ENCODE peak calls at places on chromosome 15, in ten cellular contexts. One of them, this sample, is unnamed.

GRCh38 chr15:57559875-57560274 is 31.8 kb upstream of the MYZAP start:
- DNase-seq in Peyer's patch: peak; percentile 93
- DNase-seq in uterus: peak; percentile 61
- DNase-seq in HepG2: peak; percentile 88
- DNase-seq in transverse colon: peak; percentile 90
- DNase-seq in ovary: peak; percentile 58
- DNase-seq in prostate gland: peak; percentile 49
- DNase-seq in stomach: peak; percentile 84
- DNase-seq in thyroid gland: peak; percentile 68
- DNase-seq in adrenal gland: peak; percentile 80
- DNase-seq in this sample: peak; percentile 77

GRCh38 chr15:57500256-57500655 is 91.4 kb upstream of the MYZAP start:
- DNase-seq in transverse colon: no peak
- DNase-seq in stomach: no peak
- DNase-seq in Peyer's patch: no peak
- DNase-seq in thyroid gland: peak; percentile 69
- DNase-seq in uterus: no peak
- DNase-seq in prostate gland: no peak
- DNase-seq in adrenal gland: no peak
- DNase-seq in HepG2: no peak
- DNase-seq in ovary: no peak
- DNase-seq in this sample: no peak

GRCh38 chr15:64111679-64112050 is 15.9 kb downstream of the SNX1 start:
- DNase-seq in HepG2: peak; percentile 42
- DNase-seq in Peyer's patch: no peak
- DNase-seq in adrenal gland: no peak
- DNase-seq in stomach: no peak
- DNase-seq in ovary: no peak
- DNase-seq in prostate gland: no peak
- DNase-seq in uterus: no peak
- DNase-seq in thyroid gland: no peak
- DNase-seq in transverse colon: no peak
- DNase-seq in this sample: no peak

GRCh38 chr15:98764296-98764695 is 116.0 kb downstream of the IGF1R start:
- DNase-seq in uterus: no peak
- DNase-seq in transverse colon: no peak
- DNase-seq in stomach: no peak
- DNase-seq in adrenal gland: no peak
- DNase-seq in ovary: no peak
- DNase-seq in Peyer's patch: no peak
- DNase-seq in prostate gland: no peak
- DNase-seq in thyroid gland: no peak
- DNase-seq in HepG2: no peak
- DNase-seq in this sample: no peak

GRCh38 chr15:30885814-30886213 is 17.9 kb upstream of the FAN1 start:
- DNase-seq in prostate gland: no peak
- DNase-seq in transverse colon: no peak
- DNase-seq in HepG2: peak; percentile 3
- DNase-seq in uterus: no peak
- DNase-seq in ovary: no peak
- DNase-seq in Peyer's patch: no peak
- DNase-seq in stomach: no peak
- DNase-seq in adrenal gland: no peak
- DNase-seq in thyroid gland: peak; percentile 15
- DNase-seq in this sample: no peak

GRCh38 chr15:72749700-72750099 is 33.9 kb downstream of the ADPGK start:
- DNase-seq in uterus: no peak
- DNase-seq in stomach: no peak
- DNase-seq in Peyer's patch: no peak
- DNase-seq in thyroid gland: no peak
- DNase-seq in HepG2: no peak
- DNase-seq in adrenal gland: no peak
- DNase-seq in ovary: no peak
- DNase-seq in transverse colon: no peak
- DNase-seq in prostate gland: no peak
- DNase-seq in this sample: no peak

GRCh38 chr15:40992241-40992741 is 39.0 kb downstream of the CHAC1 start:
- DNase-seq in ovary: no peak
- DNase-seq in adrenal gland: no peak
- DNase-seq in prostate gland: no peak
- DNase-seq in HepG2: no peak
- DNase-seq in transverse colon: no peak
- DNase-seq in thyroid gland: no peak
- DNase-seq in uterus: no peak
- DNase-seq in Peyer's patch: no peak
- DNase-seq in stomach: no peak
- DNase-seq in this sample: no peak

GRCh38 chr15:39426552-39427532 is 154.0 kb upstream of the THBS1 start:
- DNase-seq in Peyer's patch: peak; percentile 65
- DNase-seq in uterus: no peak
- DNase-seq in adrenal gland: peak; percentile 62
- DNase-seq in HepG2: no peak
- DNase-seq in ovary: peak; percentile 17
- DNase-seq in transverse colon: peak; percentile 38
- DNase-seq in thyroid gland: no peak
- DNase-seq in prostate gland: no peak
- DNase-seq in stomach: peak; percentile 46
- DNase-seq in this sample: peak; percentile 75

GRCh38 chr15:70248116-70249025 is 150.7 kb upstream of the TLE3 start:
- DNase-seq in adrenal gland: no peak
- DNase-seq in HepG2: no peak
- DNase-seq in prostate gland: no peak
- DNase-seq in transverse colon: no peak
- DNase-seq in thyroid gland: peak; percentile 55
- DNase-seq in Peyer's patch: no peak
- DNase-seq in uterus: no peak
- DNase-seq in stomach: no peak
- DNase-seq in ovary: no peak
- DNase-seq in this sample: no peak

GRCh38 chr15:32866486-32867312 is 148.9 kb downstream of the GREM1 start:
- DNase-seq in stomach: no peak
- DNase-seq in ovary: no peak
- DNase-seq in Peyer's patch: no peak
- DNase-seq in adrenal gland: no peak
- DNase-seq in HepG2: peak; percentile 33
- DNase-seq in uterus: no peak
- DNase-seq in thyroid gland: no peak
- DNase-seq in transverse colon: no peak
- DNase-seq in prostate gland: no peak
- DNase-seq in this sample: peak; percentile 35

GRCh38 chr15:51390932-51391432 is 49.5 kb downstream of the GLDN start:
- DNase-seq in ovary: no peak
- DNase-seq in prostate gland: no peak
- DNase-seq in uterus: no peak
- DNase-seq in stomach: no peak
- DNase-seq in thyroid gland: no peak
- DNase-seq in HepG2: no peak
- DNase-seq in Peyer's patch: no peak
- DNase-seq in adrenal gland: no peak
- DNase-seq in transverse colon: no peak
- DNase-seq in this sample: no peak

GRCh38 chr15:39594056-39594763 is 13.3 kb downstream of the THBS1 start:
- DNase-seq in HepG2: no peak
- DNase-seq in transverse colon: peak; percentile 47
- DNase-seq in stomach: no peak
- DNase-seq in uterus: no peak
- DNase-seq in Peyer's patch: peak; percentile 64
- DNase-seq in prostate gland: no peak
- DNase-seq in thyroid gland: no peak
- DNase-seq in adrenal gland: no peak
- DNase-seq in ovary: no peak
- DNase-seq in this sample: no peak

GRCh38 chr15:43118276-43118675 is 12.4 kb upstream of the UBR1 start:
- DNase-seq in adrenal gland: no peak
- DNase-seq in transverse colon: no peak
- DNase-seq in ovary: no peak
- DNase-seq in HepG2: no peak
- DNase-seq in uterus: no peak
- DNase-seq in thyroid gland: no peak
- DNase-seq in Peyer's patch: no peak
- DNase-seq in prostate gland: no peak
- DNase-seq in stomach: no peak
- DNase-seq in this sample: no peak

GRCh38 chr15:40098489-40099261 is 10.0 kb downstream of the BMF start:
- DNase-seq in transverse colon: peak; percentile 80
- DNase-seq in HepG2: peak; percentile 97
- DNase-seq in stomach: peak; percentile 82
- DNase-seq in prostate gland: peak; percentile 89
- DNase-seq in thyroid gland: peak; percentile 88
- DNase-seq in adrenal gland: peak; percentile 83
- DNase-seq in uterus: peak; percentile 88
- DNase-seq in Peyer's patch: peak; percentile 93
- DNase-seq in ovary: peak; percentile 82
- DNase-seq in this sample: peak; percentile 94

GRCh38 chr15:99149366-99149765 is 44.5 kb downstream of the SYNM start:
- DNase-seq in uterus: no peak
- DNase-seq in Peyer's patch: no peak
- DNase-seq in stomach: no peak
- DNase-seq in thyroid gland: no peak
- DNase-seq in prostate gland: no peak
- DNase-seq in HepG2: no peak
- DNase-seq in transverse colon: no peak
- DNase-seq in ovary: no peak
- DNase-seq in adrenal gland: no peak
- DNase-seq in this sample: no peak

DNA sequence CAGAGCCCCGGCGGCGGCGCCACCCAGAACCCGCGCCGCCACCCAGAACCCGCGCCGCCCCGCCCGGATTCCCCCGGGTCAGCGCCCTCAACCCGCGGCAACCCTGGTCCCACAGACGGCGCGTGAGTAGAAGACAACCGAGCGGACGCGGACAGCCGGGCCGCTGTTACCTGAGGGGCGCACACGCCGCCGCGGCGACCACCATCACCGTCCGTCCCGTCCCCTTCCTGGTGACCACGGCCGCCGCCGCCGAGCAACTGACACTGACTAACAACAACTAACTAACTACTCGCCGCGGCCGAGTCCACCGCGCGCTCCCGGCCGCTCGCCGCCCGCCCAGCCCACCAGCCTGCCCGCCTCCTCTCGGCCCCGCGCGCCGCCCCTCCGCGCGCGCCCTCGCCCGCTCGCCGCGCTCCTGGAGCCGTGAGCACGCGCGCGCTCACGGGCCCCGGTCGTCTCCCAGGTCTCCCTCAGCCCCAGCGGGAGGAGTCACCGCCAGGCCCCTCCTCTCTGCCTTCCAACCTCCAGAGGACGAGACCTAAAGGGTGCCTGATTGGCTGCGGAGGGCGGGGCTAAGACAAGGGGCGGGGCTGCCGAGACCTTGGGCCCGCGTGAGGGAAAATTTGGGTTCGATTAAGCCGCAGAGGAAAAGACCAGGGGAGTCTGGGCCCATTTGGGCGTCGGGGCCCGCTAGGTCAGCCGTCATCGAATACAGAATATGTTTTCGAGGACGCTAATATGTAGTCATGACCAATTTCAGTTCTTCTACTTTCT is at the start of gene PEAK1:
- DNase-seq in prostate gland: peak; percentile 99
- DNase-seq in uterus: peak; percentile 100
- DNase-seq in adrenal gland: peak; percentile 100
- DNase-seq in thyroid gland: peak; percentile 100
- DNase-seq in ovary: peak; percentile 100
- DNase-seq in transverse colon: peak; percentile 100
- DNase-seq in Peyer's patch: peak; percentile 100
- DNase-seq in HepG2: peak; percentile 97
- DNase-seq in stomach: peak; percentile 100
- DNase-seq in this sample: peak; percentile 99
- TF ChIP-seq POLR2A in prostate gland: peak; percentile 74
- TF ChIP-seq POLR2A in uterus: peak; percentile 90
- TF ChIP-seq POLR2A in adrenal gland: peak; percentile 83
- TF ChIP-seq POLR2A in thyroid gland: peak; percentile 92
- TF ChIP-seq POLR2A in ovary: peak; percentile 86
- TF ChIP-seq POLR2A in transverse colon: peak; percentile 88
- TF ChIP-seq POLR2A in Peyer's patch: peak; percentile 91
- TF ChIP-seq POLR2A in HepG2: peak; percentile 65
- TF ChIP-seq POLR2A in stomach: no peak
- TF ChIP-seq POLR2A in this sample: peak; percentile 93

DNA sequence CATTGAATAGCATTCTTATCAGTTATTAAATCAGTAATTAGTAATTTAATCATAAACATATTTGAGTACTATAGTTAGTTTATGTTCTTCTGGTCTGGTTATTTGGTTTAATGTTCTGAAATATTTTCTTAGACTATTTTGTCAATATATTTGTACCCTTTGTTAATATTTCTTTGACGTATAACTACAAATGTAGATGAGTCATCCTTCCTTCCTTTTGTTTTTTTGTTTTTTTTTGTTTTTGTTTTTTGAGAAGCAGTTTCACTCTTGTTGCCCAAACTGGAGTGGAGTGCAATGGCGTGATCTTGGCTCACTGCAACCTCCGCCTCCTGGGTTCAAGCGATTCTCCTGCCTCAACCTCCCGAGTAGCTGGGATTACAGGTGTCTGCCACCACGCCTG is 17.4 kb upstream of the EIF3J start:
- DNase-seq in adrenal gland: no peak
- DNase-seq in Peyer's patch: no peak
- DNase-seq in thyroid gland: no peak
- DNase-seq in uterus: no peak
- DNase-seq in HepG2: no peak
- DNase-seq in transverse colon: no peak
- DNase-seq in ovary: no peak
- DNase-seq in stomach: no peak
- DNase-seq in prostate gland: no peak
- DNase-seq in this sample: no peak
- H3K36me3 ChIP-seq in adrenal gland: peaks cover 21% of the 10 kb centered on the region
- H3K36me3 ChIP-seq in Peyer's patch: peaks cover 75% of the 10 kb centered on the region
- H3K36me3 ChIP-seq in thyroid gland: peaks cover 15% of the 10 kb centered on the region
- H3K36me3 ChIP-seq in uterus: peaks cover 3% of the 10 kb centered on the region
- H3K36me3 ChIP-seq in HepG2: peaks cover 10% of the 10 kb centered on the region
- H3K36me3 ChIP-seq in transverse colon: peaks cover 40% of the 10 kb centered on the region
- H3K36me3 ChIP-seq in ovary: no peaks in the 10 kb centered on the region
- H3K36me3 ChIP-seq in stomach: peaks cover 85% of the 10 kb centered on the region
- H3K36me3 ChIP-seq in prostate gland: no peaks in the 10 kb centered on the region
- H3K36me3 ChIP-seq in this sample: peaks cover 2% of the 10 kb centered on the region

GRCh38 chr15:27514526-27514925 is 543.5 kb downstream of the GABRG3 start:
- DNase-seq in HepG2: no peak
- DNase-seq in thyroid gland: no peak
- DNase-seq in ovary: no peak
- DNase-seq in transverse colon: no peak
- DNase-seq in stomach: no peak
- DNase-seq in uterus: no peak
- DNase-seq in adrenal gland: no peak
- DNase-seq in prostate gland: no peak
- DNase-seq in Peyer's patch: no peak
- DNase-seq in this sample: no peak
- H3K9me3 ChIP-seq in HepG2: peaks cover 54% of the 10 kb centered on the region
- H3K9me3 ChIP-seq in thyroid gland: no peaks in the 10 kb centered on the region
- H3K9me3 ChIP-seq in ovary: no peaks in the 10 kb centered on the region
- H3K9me3 ChIP-seq in transverse colon: peaks cover 9% of the 10 kb centered on the region
- H3K9me3 ChIP-seq in stomach: peaks cover 43% of the 10 kb centered on the region
- H3K9me3 ChIP-seq in uterus: no peaks in the 10 kb centered on the region
- H3K9me3 ChIP-seq in adrenal gland: no peaks in the 10 kb centered on the region
- H3K9me3 ChIP-seq in prostate gland: no peaks in the 10 kb centered on the region
- H3K9me3 ChIP-seq in Peyer's patch: peaks cover 3% of the 10 kb centered on the region
- H3K9me3 ChIP-seq in this sample: no peaks in the 10 kb centered on the region

GRCh38 chr15:90620379-90621134 is 90.8 kb downstream of the CRTC3 start:
- DNase-seq in HepG2: no peak
- DNase-seq in adrenal gland: no peak
- DNase-seq in stomach: no peak
- DNase-seq in prostate gland: no peak
- DNase-seq in ovary: no peak
- DNase-seq in transverse colon: no peak
- DNase-seq in thyroid gland: no peak
- DNase-seq in Peyer's patch: peak; percentile 49
- DNase-seq in uterus: no peak
- DNase-seq in this sample: no peak
- TF ChIP-seq POLR2A in HepG2: no peak
- TF ChIP-seq POLR2A in adrenal gland: no peak
- TF ChIP-seq POLR2A in stomach: no peak
- TF ChIP-seq POLR2A in prostate gland: no peak
- TF ChIP-seq POLR2A in ovary: no peak
- TF ChIP-seq POLR2A in transverse colon: no peak
- TF ChIP-seq POLR2A in thyroid gland: no peak
- TF ChIP-seq POLR2A in Peyer's patch: no peak
- TF ChIP-seq POLR2A in uterus: no peak
- TF ChIP-seq POLR2A in this sample: no peak

This sample was measured in body of pancreas.